ENCODE peak calls at places on chromosome 2, in five cellular contexts. O is astrocyte of the hippocampus; P is suprapubic skin; T is NCI-H1694 treated with DMSO at 0.1 percent for 48 hours; M is CD4-positive, alpha-beta T cell. W is an unnamed sample.
A peak's percentile ranks its signal among the peaks of the same experiment; 100 is the strongest.

GRCh38 chr2:229675569-229675968 is 38.8 kb downstream of the DNER start:
- DNase-seq in O (no peak), P (no peak), T (no peak), M (no peak), W (no peak)

GRCh38 chr2:101473911-101474751 is 781 bp downstream of the RFX8 start:
- DNase-seq in O (peak; percentile 78), P (no peak), T (no peak), M (peak; percentile 35), W (no peak)

GRCh38 chr2:109497911-109498870 is 115.6 kb downstream of the SEPTIN10 start:
- DNase-seq in O (no peak), P (no peak), T (peak; percentile 19), M (no peak), W (peak; percentile 73)

GRCh38 chr2:237431372-237431771 is 17.4 kb upstream of the COL6A3 start:
- DNase-seq in O (peak; percentile 49), P (no peak), T (no peak), M (no peak), W (no peak)

GRCh38 chr2:150171065-150171548 is 316.4 kb downstream of the RND3 start:
- DNase-seq in O (no peak), P (no peak), T (no peak), M (no peak), W (no peak)

GRCh38 chr2:15047184-15047583 is 414.7 kb downstream of the LRATD1 start:
- DNase-seq in O (no peak), P (no peak), T (no peak), M (no peak), W (no peak)

GRCh38 chr2:84901593-84902120 is 3.8 kb upstream of the TMSB10 start:
- DNase-seq in O (peak; percentile 85), P (no peak), T (no peak), M (no peak), W (no peak)

GRCh38 chr2:150479075-150479915 is 8.2 kb downstream of the RND3 start:
- DNase-seq in O (peak; percentile 64), P (no peak), T (no peak), M (no peak), W (no peak)

GRCh38 chr2:73938761-73939352 is 12.2 kb downstream of the DGUOK start:
- DNase-seq in O (peak; percentile 56), P (no peak), T (no peak), M (no peak), W (no peak)

GRCh38 chr2:239736358-239737143 is 288.6 kb downstream of the NDUFA10 start:
- DNase-seq in O (no peak), P (no peak), T (no peak), M (no peak), W (no peak)

W was measured in NCI-H446.